ENCODE peak calls at places on chromosomes 6 and 20, in five cellular contexts. One of them, this sample, is unnamed.

GRCh38 chr6:139519571-139520031 is 145.2 kb upstream of the CITED2 start:
- DNase-seq in H9: no peak
- DNase-seq in H1: no peak
- DNase-seq in mesenchymal stem cell: peak
- DNase-seq in trophoblast cell: no peak
- DNase-seq in this sample: no peak

GRCh38 chr20:32438331-32438858 is 80.3 kb downstream of the ASXL1 start:
- DNase-seq in mesenchymal stem cell: no peak
- DNase-seq in H1: no peak
- DNase-seq in H9: no peak
- DNase-seq in trophoblast cell: no peak
- DNase-seq in this sample: no peak

GRCh38 chr6:22497299-22497698 is 72.1 kb upstream of the HDGFL1 start:
- DNase-seq in trophoblast cell: no peak
- DNase-seq in H9: no peak
- DNase-seq in mesenchymal stem cell: no peak
- DNase-seq in H1: no peak
- DNase-seq in this sample: no peak

GRCh38 chr20:38134427-38135281 is 30.4 kb downstream of the TGM2 start:
- DNase-seq in mesenchymal stem cell: peak
- DNase-seq in H9: no peak
- DNase-seq in trophoblast cell: peak
- DNase-seq in H1: no peak
- DNase-seq in this sample: no peak

GRCh38 chr6:160987265-160987664 is 4.3 kb upstream of the MAP3K4 start:
- DNase-seq in trophoblast cell: no peak
- DNase-seq in H9: no peak
- DNase-seq in mesenchymal stem cell: no peak
- DNase-seq in H1: no peak
- DNase-seq in this sample: no peak

GRCh38 chr6:159062564-159062945 is 17.8 kb upstream of the TAGAP start:
- DNase-seq in trophoblast cell: no peak
- DNase-seq in H1: no peak
- DNase-seq in H9: no peak
- DNase-seq in mesenchymal stem cell: no peak
- DNase-seq in this sample: no peak

GRCh38 chr20:22729180-22729579 is 144.8 kb upstream of the FOXA2 start:
- DNase-seq in H9: no peak
- DNase-seq in H1: no peak
- DNase-seq in trophoblast cell: no peak
- DNase-seq in mesenchymal stem cell: peak
- DNase-seq in this sample: no peak

GRCh38 chr20:33172781-33173180 is 4.8 kb downstream of the BPIFA2 start:
- DNase-seq in H1: no peak
- DNase-seq in trophoblast cell: no peak
- DNase-seq in mesenchymal stem cell: no peak
- DNase-seq in H9: no peak
- DNase-seq in this sample: no peak

GRCh38 chr20:51385941-51386530 is 156.5 kb downstream of the NFATC2 start:
- DNase-seq in H1: no peak
- DNase-seq in mesenchymal stem cell: peak
- DNase-seq in H9: peak
- DNase-seq in trophoblast cell: peak
- DNase-seq in this sample: no peak

GRCh38 chr6:36847152-36847551 is 7.9 kb upstream of the CPNE5 start:
- DNase-seq in H9: no peak
- DNase-seq in trophoblast cell: no peak
- DNase-seq in H1: no peak
- DNase-seq in mesenchymal stem cell: no peak
- DNase-seq in this sample: no peak

GRCh38 chr20:34532751-34533150 is 16.5 kb downstream of the DYNLRB1 start:
- DNase-seq in trophoblast cell: no peak
- DNase-seq in mesenchymal stem cell: no peak
- DNase-seq in H1: no peak
- DNase-seq in H9: no peak
- DNase-seq in this sample: no peak
- H2BK12ac ChIP-seq in trophoblast cell: no peak
- H2BK12ac ChIP-seq in mesenchymal stem cell: no peak
- H2BK12ac ChIP-seq in H1: no peak
- H2BK12ac ChIP-seq in H9: no peak
- H2BK12ac ChIP-seq in this sample: no peak

GRCh38 chr20:62197321-62197720 is 14.5 kb downstream of the MTG2 start:
- DNase-seq in trophoblast cell: no peak
- DNase-seq in H9: no peak
- DNase-seq in H1: no peak
- DNase-seq in mesenchymal stem cell: no peak
- DNase-seq in this sample: no peak
- H2BK12ac ChIP-seq in trophoblast cell: no peak
- H2BK12ac ChIP-seq in H9: no peak
- H2BK12ac ChIP-seq in H1: no peak
- H2BK12ac ChIP-seq in mesenchymal stem cell: no peak
- H2BK12ac ChIP-seq in this sample: no peak

GRCh38 chr6:6603317-6603716 is 14.8 kb downstream of the LY86 start:
- DNase-seq in mesenchymal stem cell: no peak
- DNase-seq in H1: no peak
- DNase-seq in trophoblast cell: no peak
- DNase-seq in H9: no peak
- DNase-seq in this sample: no peak
- H2BK12ac ChIP-seq in mesenchymal stem cell: no peak
- H2BK12ac ChIP-seq in H1: no peak
- H2BK12ac ChIP-seq in trophoblast cell: no peak
- H2BK12ac ChIP-seq in H9: no peak
- H2BK12ac ChIP-seq in this sample: no peak

GRCh38 chr6:29958916-29959315 is 16.6 kb downstream of the HLA-A start:
- DNase-seq in trophoblast cell: no peak
- DNase-seq in H9: no peak
- DNase-seq in mesenchymal stem cell: no peak
- DNase-seq in H1: no peak
- DNase-seq in this sample: no peak
- H2BK12ac ChIP-seq in trophoblast cell: no peak
- H2BK12ac ChIP-seq in H9: no peak
- H2BK12ac ChIP-seq in mesenchymal stem cell: no peak
- H2BK12ac ChIP-seq in H1: no peak
- H2BK12ac ChIP-seq in this sample: no peak

GRCh38 chr6:105771313-105771970 is 314.7 kb upstream of the PRDM1 start:
- DNase-seq in H1: no peak
- DNase-seq in H9: no peak
- DNase-seq in mesenchymal stem cell: no peak
- DNase-seq in trophoblast cell: no peak
- DNase-seq in this sample: no peak
- H2BK12ac ChIP-seq in H1: no peak
- H2BK12ac ChIP-seq in H9: no peak
- H2BK12ac ChIP-seq in mesenchymal stem cell: no peak
- H2BK12ac ChIP-seq in trophoblast cell: no peak
- H2BK12ac ChIP-seq in this sample: no peak

GRCh38 chr6:116507324-116507723 is 4.1 kb upstream of the CALHM5 start:
- DNase-seq in H1: no peak
- DNase-seq in trophoblast cell: no peak
- DNase-seq in H9: no peak
- DNase-seq in mesenchymal stem cell: no peak
- DNase-seq in this sample: no peak
- H2BK12ac ChIP-seq in H1: no peak
- H2BK12ac ChIP-seq in trophoblast cell: no peak
- H2BK12ac ChIP-seq in H9: no peak
- H2BK12ac ChIP-seq in mesenchymal stem cell: no peak
- H2BK12ac ChIP-seq in this sample: no peak

GRCh38 chr6:130055271-130055670 is 36.9 kb downstream of the L3MBTL3 start:
- DNase-seq in mesenchymal stem cell: no peak
- DNase-seq in H1: no peak
- DNase-seq in trophoblast cell: no peak
- DNase-seq in H9: no peak
- DNase-seq in this sample: no peak

GRCh38 chr6:130054725-130055124 is 36.3 kb downstream of the L3MBTL3 start:
- DNase-seq in H9: no peak
- DNase-seq in trophoblast cell: no peak
- DNase-seq in mesenchymal stem cell: no peak
- DNase-seq in H1: no peak
- DNase-seq in this sample: no peak

DNA sequence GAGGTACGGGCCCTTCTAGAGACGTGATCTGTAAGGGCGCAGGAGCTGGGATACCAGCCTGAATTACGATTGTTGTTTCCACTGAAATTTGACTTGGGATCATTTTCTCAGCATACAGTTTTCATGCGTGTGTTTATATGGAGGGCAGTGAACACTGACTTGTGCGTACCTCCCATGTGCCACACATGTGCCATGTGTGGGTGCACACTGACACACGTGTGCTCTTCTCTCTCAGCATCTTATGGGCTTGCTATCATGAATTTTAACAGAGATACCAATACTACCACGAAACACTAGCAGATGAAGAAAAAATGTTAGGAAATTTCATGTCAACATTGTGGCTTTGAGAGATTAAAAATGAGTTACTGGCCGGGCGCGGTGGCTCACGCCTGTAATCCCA is 39.1 kb downstream of the L3MBTL3 start:
- DNase-seq in mesenchymal stem cell: no peak
- DNase-seq in trophoblast cell: no peak
- DNase-seq in H1: no peak
- DNase-seq in H9: no peak
- DNase-seq in this sample: no peak
- H2BK12ac ChIP-seq in mesenchymal stem cell: no peak
- H2BK12ac ChIP-seq in trophoblast cell: no peak
- H2BK12ac ChIP-seq in H1: no peak
- H2BK12ac ChIP-seq in H9: no peak
- H2BK12ac ChIP-seq in this sample: no peak

GRCh38 chr6:168089186-168090063 is 10.4 kb upstream of the FRMD1 start:
- DNase-seq in mesenchymal stem cell: no peak
- DNase-seq in H9: no peak
- DNase-seq in H1: no peak
- DNase-seq in trophoblast cell: peak
- DNase-seq in this sample: no peak

GRCh38 chr6:168086066-168086465 is 7.1 kb upstream of the FRMD1 start:
- DNase-seq in mesenchymal stem cell: no peak
- DNase-seq in H1: no peak
- DNase-seq in H9: no peak
- DNase-seq in trophoblast cell: no peak
- DNase-seq in this sample: no peak

GRCh38 chr6:168086616-168087015 is 7.6 kb upstream of the FRMD1 start:
- DNase-seq in H1: no peak
- DNase-seq in trophoblast cell: no peak
- DNase-seq in mesenchymal stem cell: no peak
- DNase-seq in H9: no peak
- DNase-seq in this sample: no peak

GRCh38 chr6:168088161-168089106 is 9.4 kb upstream of the FRMD1 start:
- DNase-seq in mesenchymal stem cell: peak
- DNase-seq in trophoblast cell: peak
- DNase-seq in H9: peak
- DNase-seq in H1: no peak
- DNase-seq in this sample: peak

GRCh38 chr6:168087436-168088160 is 8.6 kb upstream of the FRMD1 start:
- DNase-seq in mesenchymal stem cell: no peak
- DNase-seq in H9: no peak
- DNase-seq in trophoblast cell: no peak
- DNase-seq in H1: no peak
- DNase-seq in this sample: no peak
- H2BK12ac ChIP-seq in mesenchymal stem cell: no peak
- H2BK12ac ChIP-seq in H9: no peak
- H2BK12ac ChIP-seq in trophoblast cell: peak
- H2BK12ac ChIP-seq in H1: peak
- H2BK12ac ChIP-seq in this sample: peak

GRCh38 chr6:110392727-110393126 is 22.6 kb downstream of the DDO start:
- DNase-seq in H9: peak
- DNase-seq in trophoblast cell: no peak
- DNase-seq in H1: no peak
- DNase-seq in mesenchymal stem cell: no peak
- DNase-seq in this sample: no peak
- H2BK12ac ChIP-seq in H9: no peak
- H2BK12ac ChIP-seq in trophoblast cell: no peak
- H2BK12ac ChIP-seq in H1: no peak
- H2BK12ac ChIP-seq in mesenchymal stem cell: no peak
- H2BK12ac ChIP-seq in this sample: peak

GRCh38 chr20:61631770-61632169 is 379.7 kb downstream of the CDH4 start:
- DNase-seq in mesenchymal stem cell: no peak
- DNase-seq in H1: no peak
- DNase-seq in H9: peak
- DNase-seq in trophoblast cell: no peak
- DNase-seq in this sample: no peak
- H2BK12ac ChIP-seq in mesenchymal stem cell: no peak
- H2BK12ac ChIP-seq in H1: no peak
- H2BK12ac ChIP-seq in H9: no peak
- H2BK12ac ChIP-seq in trophoblast cell: no peak
- H2BK12ac ChIP-seq in this sample: no peak

This sample was measured in neuronal stem cell.